ENCODE peak calls at places on chromosomes 12 and 14, in six cellular contexts. J, A, L, M, B and N are unnamed samples.

GRCh38 chr14:99040047-99040446 is 231.9 kb downstream of the BCL11B start:
- DNase-seq in L (no peak), A (no peak), M (no peak), J (no peak), B (no peak), N (no peak)

GRCh38 chr12:65813983-65814382 is 10.3 kb upstream of the HMGA2 start:
- DNase-seq in L (no peak), M (no peak), A (no peak), J (no peak), B (no peak), N (no peak)

GRCh38 chr14:22781606-22782000 is 15.1 kb downstream of the OXA1L start:
- DNase-seq in J (no peak), A (no peak), L (no peak), M (no peak), B (no peak), N (no peak)

GRCh38 chr12:39300799-39301198 is 142.1 kb downstream of the KIF21A start:
- DNase-seq in L (no peak), B (no peak), M (no peak), A (no peak), J (no peak), N (no peak)

GRCh38 chr12:48123169-48123568 is 4.0 kb downstream of the PFKM start:
- DNase-seq in L (no peak), M (no peak), B (no peak), J (no peak), A (no peak), N (no peak)

GRCh38 chr12:99455350-99456037 is 192.1 kb upstream of the GARIN6 start:
- DNase-seq in J (no peak), M (no peak), A (no peak), B (peak), L (no peak), N (no peak)

GRCh38 chr12:39122562-39123204 is 217.3 kb upstream of the CPNE8 start:
- DNase-seq in J (no peak), M (no peak), L (no peak), A (no peak), B (no peak), N (no peak)

GRCh38 chr12:121578230-121579189 is 2.3 kb downstream of the KDM2B start:
- DNase-seq in B (no peak), J (no peak), M (no peak), L (peak), A (peak), N (no peak)

GRCh38 chr12:41034686-41035085 is 153.4 kb upstream of the PDZRN4 start:
- DNase-seq in M (no peak), J (no peak), A (no peak), L (no peak), B (no peak), N (no peak)

GRCh38 chr14:78005325-78005724 is 164.8 kb upstream of the NRXN3 start:
- DNase-seq in J (no peak), A (no peak), B (no peak), L (peak), M (no peak), N (no peak)

GRCh38 chr12:105477873-105478272 is 147.4 kb downstream of the C12orf75 start:
- DNase-seq in M (peak), B (no peak), A (peak), L (no peak), J (no peak), N (peak)

GRCh38 chr12:121255433-121255832 is 41.1 kb downstream of the CAMKK2 start:
- DNase-seq in L (no peak), J (no peak), B (no peak), M (no peak), A (no peak), N (no peak)

GRCh38 chr12:98671459-98671858 is 26.4 kb downstream of the APAF1 start:
- DNase-seq in A (no peak), M (no peak), B (no peak), J (no peak), L (no peak), N (no peak)

GRCh38 chr12:48342980-48343379 is 7.7 kb downstream of the ZNF641 start:
- DNase-seq in M (no peak), B (no peak), J (no peak), L (no peak), A (no peak), N (no peak)

GRCh38 chr14:104114421-104115130 is 23.8 kb upstream of the KIF26A start:
- DNase-seq in B (no peak), A (peak), J (no peak), L (no peak), M (no peak), N (no peak)

GRCh38 chr12:105420659-105421240 is 90.3 kb downstream of the C12orf75 start:
- DNase-seq in L (peak), J (peak), M (peak), B (peak), A (peak), N (peak)

GRCh38 chr12:110917961-110918360 is 2.4 kb downstream of the MYL2 start:
- DNase-seq in M (no peak), L (no peak), J (no peak), B (no peak), A (no peak), N (no peak)